ENCODE peak calls at places on chromosomes 12 and 14, in nine cellular contexts. One of them, this sample, is unnamed.

GRCh38 chr12:89350661-89351488 is 1.4 kb downstream of the DUSP6 start:
- DNase-seq in lower lobe of right lung: peak
- DNase-seq in neural progenitor cell: peak
- DNase-seq in fibroblast of lung: peak
- DNase-seq in stomach: no peak
- DNase-seq in cardiac fibroblast: peak
- DNase-seq in mucosa of descending colon: peak
- DNase-seq in astrocyte: no peak
- DNase-seq in fibroblast of villous mesenchyme: no peak
- DNase-seq in this sample: no peak

GRCh38 chr12:45781080-45781479 is 51.6 kb downstream of the ARID2 start:
- DNase-seq in lower lobe of right lung: no peak
- DNase-seq in neural progenitor cell: no peak
- DNase-seq in fibroblast of lung: no peak
- DNase-seq in stomach: no peak
- DNase-seq in cardiac fibroblast: no peak
- DNase-seq in mucosa of descending colon: no peak
- DNase-seq in astrocyte: no peak
- DNase-seq in fibroblast of villous mesenchyme: no peak
- DNase-seq in this sample: no peak

GRCh38 chr12:48279096-48279495 is 71.6 kb downstream of the ZNF641 start:
- DNase-seq in lower lobe of right lung: no peak
- DNase-seq in neural progenitor cell: no peak
- DNase-seq in fibroblast of lung: no peak
- DNase-seq in stomach: no peak
- DNase-seq in cardiac fibroblast: no peak
- DNase-seq in mucosa of descending colon: no peak
- DNase-seq in astrocyte: no peak
- DNase-seq in fibroblast of villous mesenchyme: no peak
- DNase-seq in this sample: no peak

GRCh38 chr12:69000540-69001243 is 67.7 kb upstream of the CPM start:
- DNase-seq in lower lobe of right lung: no peak
- DNase-seq in neural progenitor cell: no peak
- DNase-seq in fibroblast of lung: peak
- DNase-seq in stomach: no peak
- DNase-seq in cardiac fibroblast: peak
- DNase-seq in mucosa of descending colon: no peak
- DNase-seq in astrocyte: peak
- DNase-seq in fibroblast of villous mesenchyme: no peak
- DNase-seq in this sample: no peak

GRCh38 chr12:26113853-26114719 is 10.8 kb downstream of the BHLHE41 start:
- DNase-seq in lower lobe of right lung: peak
- DNase-seq in neural progenitor cell: peak
- DNase-seq in fibroblast of lung: peak
- DNase-seq in stomach: peak
- DNase-seq in cardiac fibroblast: peak
- DNase-seq in mucosa of descending colon: peak
- DNase-seq in astrocyte: peak
- DNase-seq in fibroblast of villous mesenchyme: peak
- DNase-seq in this sample: peak

GRCh38 chr14:73953731-73954130 is 3.6 kb downstream of the COQ6 start:
- DNase-seq in lower lobe of right lung: no peak
- DNase-seq in neural progenitor cell: no peak
- DNase-seq in fibroblast of lung: no peak
- DNase-seq in stomach: no peak
- DNase-seq in cardiac fibroblast: peak
- DNase-seq in mucosa of descending colon: no peak
- DNase-seq in astrocyte: no peak
- DNase-seq in fibroblast of villous mesenchyme: no peak
- DNase-seq in this sample: no peak

GRCh38 chr12:22500100-22500499 is 44.2 kb downstream of the C2CD5 start:
- DNase-seq in lower lobe of right lung: no peak
- DNase-seq in neural progenitor cell: no peak
- DNase-seq in fibroblast of lung: no peak
- DNase-seq in stomach: no peak
- DNase-seq in cardiac fibroblast: peak
- DNase-seq in mucosa of descending colon: no peak
- DNase-seq in astrocyte: no peak
- DNase-seq in fibroblast of villous mesenchyme: peak
- DNase-seq in this sample: no peak

GRCh38 chr14:99188721-99189120 is 83.3 kb downstream of the BCL11B start:
- DNase-seq in lower lobe of right lung: no peak
- DNase-seq in neural progenitor cell: peak
- DNase-seq in fibroblast of lung: no peak
- DNase-seq in stomach: no peak
- DNase-seq in cardiac fibroblast: no peak
- DNase-seq in mucosa of descending colon: no peak
- DNase-seq in astrocyte: no peak
- DNase-seq in fibroblast of villous mesenchyme: no peak
- DNase-seq in this sample: no peak

GRCh38 chr14:52961060-52961639 is 10.3 kb upstream of the FERMT2 start:
- DNase-seq in lower lobe of right lung: no peak
- DNase-seq in neural progenitor cell: peak
- DNase-seq in fibroblast of lung: peak
- DNase-seq in stomach: peak
- DNase-seq in cardiac fibroblast: peak
- DNase-seq in mucosa of descending colon: peak
- DNase-seq in astrocyte: peak
- DNase-seq in fibroblast of villous mesenchyme: peak
- DNase-seq in this sample: no peak

GRCh38 chr14:89720076-89720687 is 234.3 kb downstream of the EFCAB11 start:
- DNase-seq in lower lobe of right lung: no peak
- DNase-seq in neural progenitor cell: no peak
- DNase-seq in fibroblast of lung: no peak
- DNase-seq in stomach: no peak
- DNase-seq in cardiac fibroblast: no peak
- DNase-seq in mucosa of descending colon: no peak
- DNase-seq in astrocyte: no peak
- DNase-seq in fibroblast of villous mesenchyme: no peak
- DNase-seq in this sample: no peak

GRCh38 chr12:41940571-41940970 is 204.1 kb downstream of the GXYLT1 start:
- DNase-seq in lower lobe of right lung: no peak
- DNase-seq in neural progenitor cell: no peak
- DNase-seq in fibroblast of lung: no peak
- DNase-seq in stomach: no peak
- DNase-seq in cardiac fibroblast: no peak
- DNase-seq in mucosa of descending colon: no peak
- DNase-seq in astrocyte: no peak
- DNase-seq in fibroblast of villous mesenchyme: no peak
- DNase-seq in this sample: no peak

GRCh38 chr14:96949594-96949993 is 152.4 kb downstream of the VRK1 start:
- DNase-seq in lower lobe of right lung: no peak
- DNase-seq in neural progenitor cell: no peak
- DNase-seq in fibroblast of lung: no peak
- DNase-seq in stomach: no peak
- DNase-seq in cardiac fibroblast: no peak
- DNase-seq in mucosa of descending colon: no peak
- DNase-seq in astrocyte: no peak
- DNase-seq in fibroblast of villous mesenchyme: no peak
- DNase-seq in this sample: no peak

GRCh38 chr12:38956337-38956736 is 50.9 kb upstream of the CPNE8 start:
- DNase-seq in lower lobe of right lung: no peak
- DNase-seq in neural progenitor cell: no peak
- DNase-seq in fibroblast of lung: peak
- DNase-seq in stomach: no peak
- DNase-seq in cardiac fibroblast: peak
- DNase-seq in mucosa of descending colon: no peak
- DNase-seq in astrocyte: peak
- DNase-seq in fibroblast of villous mesenchyme: no peak
- DNase-seq in this sample: no peak

GRCh38 chr12:58310828-58311273 is 369.5 kb downstream of the ATP23 start:
- DNase-seq in lower lobe of right lung: no peak
- DNase-seq in neural progenitor cell: no peak
- DNase-seq in fibroblast of lung: peak
- DNase-seq in stomach: no peak
- DNase-seq in cardiac fibroblast: peak
- DNase-seq in mucosa of descending colon: no peak
- DNase-seq in astrocyte: peak
- DNase-seq in fibroblast of villous mesenchyme: peak
- DNase-seq in this sample: peak

GRCh38 chr12:113137861-113138783 is 2.6 kb upstream of the RASAL1 start:
- DNase-seq in lower lobe of right lung: peak
- DNase-seq in neural progenitor cell: no peak
- DNase-seq in fibroblast of lung: no peak
- DNase-seq in stomach: no peak
- DNase-seq in cardiac fibroblast: no peak
- DNase-seq in mucosa of descending colon: no peak
- DNase-seq in astrocyte: no peak
- DNase-seq in fibroblast of villous mesenchyme: no peak
- DNase-seq in this sample: no peak

GRCh38 chr14:76676539-76676938 is 84.7 kb upstream of the VASH1 start:
- DNase-seq in lower lobe of right lung: no peak
- DNase-seq in neural progenitor cell: no peak
- DNase-seq in fibroblast of lung: no peak
- DNase-seq in stomach: no peak
- DNase-seq in cardiac fibroblast: no peak
- DNase-seq in mucosa of descending colon: no peak
- DNase-seq in astrocyte: no peak
- DNase-seq in fibroblast of villous mesenchyme: no peak
- DNase-seq in this sample: no peak

GRCh38 chr12:93616584-93617101 is 44.2 kb downstream of the SOCS2 start:
- DNase-seq in lower lobe of right lung: no peak
- DNase-seq in neural progenitor cell: peak
- DNase-seq in fibroblast of lung: peak
- DNase-seq in stomach: no peak
- DNase-seq in cardiac fibroblast: peak
- DNase-seq in mucosa of descending colon: no peak
- DNase-seq in astrocyte: peak
- DNase-seq in fibroblast of villous mesenchyme: peak
- DNase-seq in this sample: no peak

GRCh38 chr12:119594772-119595445 is 1.3 kb downstream of the TMEM233 start:
- DNase-seq in lower lobe of right lung: no peak
- DNase-seq in neural progenitor cell: peak
- DNase-seq in fibroblast of lung: peak
- DNase-seq in stomach: no peak
- DNase-seq in cardiac fibroblast: peak
- DNase-seq in mucosa of descending colon: no peak
- DNase-seq in astrocyte: peak
- DNase-seq in fibroblast of villous mesenchyme: no peak
- DNase-seq in this sample: no peak

GRCh38 chr14:26765768-26766550 is 168.1 kb upstream of the NOVA1 start:
- DNase-seq in lower lobe of right lung: no peak
- DNase-seq in neural progenitor cell: peak
- DNase-seq in fibroblast of lung: peak
- DNase-seq in stomach: no peak
- DNase-seq in cardiac fibroblast: peak
- DNase-seq in mucosa of descending colon: no peak
- DNase-seq in astrocyte: peak
- DNase-seq in fibroblast of villous mesenchyme: peak
- DNase-seq in this sample: no peak

GRCh38 chr12:53805801-53806200 is 54.0 kb upstream of the CISTR start:
- DNase-seq in lower lobe of right lung: no peak
- DNase-seq in neural progenitor cell: no peak
- DNase-seq in fibroblast of lung: peak
- DNase-seq in stomach: no peak
- DNase-seq in cardiac fibroblast: no peak
- DNase-seq in mucosa of descending colon: no peak
- DNase-seq in astrocyte: no peak
- DNase-seq in fibroblast of villous mesenchyme: no peak
- DNase-seq in this sample: no peak

GRCh38 chr12:9635014-9635413 is 27.3 kb upstream of the KLRB1 start:
- DNase-seq in lower lobe of right lung: no peak
- DNase-seq in neural progenitor cell: no peak
- DNase-seq in fibroblast of lung: no peak
- DNase-seq in stomach: no peak
- DNase-seq in cardiac fibroblast: no peak
- DNase-seq in mucosa of descending colon: no peak
- DNase-seq in astrocyte: no peak
- DNase-seq in fibroblast of villous mesenchyme: no peak
- DNase-seq in this sample: no peak

GRCh38 chr14:101828038-101828437 is 66.5 kb downstream of the PPP2R5C start:
- DNase-seq in lower lobe of right lung: no peak
- DNase-seq in neural progenitor cell: no peak
- DNase-seq in fibroblast of lung: no peak
- DNase-seq in stomach: no peak
- DNase-seq in cardiac fibroblast: no peak
- DNase-seq in mucosa of descending colon: no peak
- DNase-seq in astrocyte: no peak
- DNase-seq in fibroblast of villous mesenchyme: peak
- DNase-seq in this sample: no peak

GRCh38 chr12:105588126-105588525 is 257.6 kb downstream of the C12orf75 start:
- DNase-seq in lower lobe of right lung: no peak
- DNase-seq in neural progenitor cell: no peak
- DNase-seq in fibroblast of lung: no peak
- DNase-seq in stomach: no peak
- DNase-seq in cardiac fibroblast: no peak
- DNase-seq in mucosa of descending colon: no peak
- DNase-seq in astrocyte: no peak
- DNase-seq in fibroblast of villous mesenchyme: no peak
- DNase-seq in this sample: no peak
- TF ChIP-seq CTCF in lower lobe of right lung: no peak
- TF ChIP-seq CTCF in neural progenitor cell: no peak
- TF ChIP-seq CTCF in fibroblast of lung: no peak
- TF ChIP-seq CTCF in stomach: no peak
- TF ChIP-seq CTCF in cardiac fibroblast: no peak
- TF ChIP-seq CTCF in mucosa of descending colon: no peak
- TF ChIP-seq CTCF in astrocyte: no peak
- TF ChIP-seq CTCF in fibroblast of villous mesenchyme: no peak
- TF ChIP-seq CTCF in this sample: no peak

DNA sequence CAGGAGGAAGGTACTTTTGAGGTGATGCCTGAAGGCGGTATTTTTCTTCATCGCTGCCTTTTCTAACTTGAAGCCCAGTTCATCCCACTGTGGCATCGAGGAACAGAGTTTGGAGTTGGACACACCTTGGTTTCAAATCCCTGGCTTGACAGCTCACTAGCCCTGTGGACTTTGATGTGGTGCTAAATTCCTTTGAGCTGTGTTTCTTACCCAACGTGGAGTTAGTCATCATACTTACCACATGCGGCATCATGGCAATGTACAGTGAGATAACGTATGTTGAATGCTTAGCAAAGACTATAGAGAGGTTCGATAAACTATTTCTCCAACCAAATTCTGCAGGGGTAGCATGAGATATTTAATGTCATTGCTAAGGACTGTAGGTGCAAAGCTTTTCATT is 3.4 kb downstream of the PLEKHG3 start:
- DNase-seq in lower lobe of right lung: no peak
- DNase-seq in neural progenitor cell: no peak
- DNase-seq in fibroblast of lung: peak
- DNase-seq in stomach: no peak
- DNase-seq in cardiac fibroblast: peak
- DNase-seq in mucosa of descending colon: no peak
- DNase-seq in astrocyte: peak
- DNase-seq in fibroblast of villous mesenchyme: peak
- DNase-seq in this sample: no peak
- H3K4me3 ChIP-seq in lower lobe of right lung: peak
- H3K4me3 ChIP-seq in neural progenitor cell: peak
- H3K4me3 ChIP-seq in fibroblast of lung: no peak
- H3K4me3 ChIP-seq in stomach: no peak
- H3K4me3 ChIP-seq in cardiac fibroblast: no peak
- H3K4me3 ChIP-seq in mucosa of descending colon: no peak
- H3K4me3 ChIP-seq in astrocyte: no peak
- H3K4me3 ChIP-seq in fibroblast of villous mesenchyme: no peak
- H3K4me3 ChIP-seq in this sample: no peak

GRCh38 chr14:36313898-36314297 is 6.5 kb downstream of the MBIP start:
- DNase-seq in lower lobe of right lung: no peak
- DNase-seq in neural progenitor cell: no peak
- DNase-seq in fibroblast of lung: no peak
- DNase-seq in stomach: no peak
- DNase-seq in cardiac fibroblast: no peak
- DNase-seq in mucosa of descending colon: no peak
- DNase-seq in astrocyte: no peak
- DNase-seq in fibroblast of villous mesenchyme: no peak
- DNase-seq in this sample: no peak
- TF ChIP-seq CTCF in lower lobe of right lung: no peak
- TF ChIP-seq CTCF in neural progenitor cell: peak
- TF ChIP-seq CTCF in fibroblast of lung: no peak
- TF ChIP-seq CTCF in stomach: no peak
- TF ChIP-seq CTCF in cardiac fibroblast: no peak
- TF ChIP-seq CTCF in mucosa of descending colon: no peak
- TF ChIP-seq CTCF in astrocyte: no peak
- TF ChIP-seq CTCF in fibroblast of villous mesenchyme: no peak
- TF ChIP-seq CTCF in this sample: peak

GRCh38 chr12:104671407-104672095 is 214.8 kb downstream of the CHST11 start:
- DNase-seq in lower lobe of right lung: peak
- DNase-seq in neural progenitor cell: no peak
- DNase-seq in fibroblast of lung: peak
- DNase-seq in stomach: peak
- DNase-seq in cardiac fibroblast: peak
- DNase-seq in mucosa of descending colon: peak
- DNase-seq in astrocyte: peak
- DNase-seq in fibroblast of villous mesenchyme: peak
- DNase-seq in this sample: peak
- H3K4me3 ChIP-seq in lower lobe of right lung: no peak
- H3K4me3 ChIP-seq in neural progenitor cell: no peak
- H3K4me3 ChIP-seq in fibroblast of lung: no peak
- H3K4me3 ChIP-seq in stomach: no peak
- H3K4me3 ChIP-seq in cardiac fibroblast: no peak
- H3K4me3 ChIP-seq in mucosa of descending colon: no peak
- H3K4me3 ChIP-seq in astrocyte: peak
- H3K4me3 ChIP-seq in fibroblast of villous mesenchyme: no peak
- H3K4me3 ChIP-seq in this sample: no peak

This sample was measured in BJ.